ENCODE peak calls at places on chromosomes 2 and 18, in eight cellular contexts. Z, O, A, G, Q, F, I and N are unnamed samples.

GRCh38 chr2:207290833-207291232 is 125.1 kb upstream of the KLF7 start:
- DNase-seq in Q (no peak), Z (no peak), A (no peak), G (no peak), O (no peak), F (no peak), I (no peak), N (no peak)

GRCh38 chr2:36330456-36331395 is 24.9 kb upstream of the CRIM1 start:
- DNase-seq in G (no peak), F (no peak), O (no peak), I (no peak), A (no peak), Q (no peak), Z (no peak), N (no peak)

GRCh38 chr2:233799087-233799665 is 21.0 kb downstream of the MROH2A start:
- DNase-seq in A (no peak), O (no peak), G (no peak), Q (peak; percentile 9), I (no peak), F (peak; percentile 10), Z (no peak), N (no peak)

GRCh38 chr2:241843321-241844065 is 15.2 kb downstream of the PDCD1 start:
- DNase-seq in I (no peak), G (peak; percentile 5), Q (no peak), Z (no peak), F (no peak), A (no peak), O (no peak), N (no peak)

GRCh38 chr2:234754126-234754525 is 197.7 kb upstream of the SH3BP4 start:
- DNase-seq in O (no peak), Q (no peak), I (no peak), G (no peak), Z (no peak), A (no peak), F (no peak), N (no peak)

GRCh38 chr2:154697422-154698237 is 865 bp upstream of the KCNJ3 start:
- DNase-seq in F (peak; percentile 48), G (no peak), I (no peak), Z (no peak), O (no peak), A (no peak), Q (no peak), N (no peak)

GRCh38 chr18:55484773-55485172 is 103.2 kb downstream of the TCF4 start:
- DNase-seq in Z (no peak), F (no peak), O (no peak), A (no peak), I (no peak), G (no peak), Q (no peak), N (no peak)

GRCh38 chr2:20509766-20510490 is 63.1 kb downstream of the RHOB start:
- DNase-seq in Z (peak; percentile 76), O (no peak), F (peak; percentile 71), Q (no peak), A (peak; percentile 33), I (no peak), G (no peak), N (no peak)

GRCh38 chr2:47310801-47311560 is 92.0 kb upstream of the MSH2 start:
- DNase-seq in F (peak; percentile 63), Q (no peak), I (no peak), Z (no peak), O (no peak), G (no peak), A (no peak), N (no peak)

GRCh38 chr18:48796491-48797205 is 154.1 kb downstream of the SMAD7 start:
- DNase-seq in I (no peak), A (no peak), G (no peak), Q (peak; percentile 5), Z (no peak), F (no peak), O (no peak), N (no peak)